ENCODE peak calls at places on chromosomes 7 and 10, in six cellular contexts. A, S, T, M, I and B are unnamed samples.

GRCh38 chr7:102992509-102992819 is 79.7 kb downstream of the LRRC17 start:
- DNase-seq in I (no peak), M (no peak), S (no peak), T (no peak), A (no peak), B (no peak)

GRCh38 chr10:116053910-116054309 is 219.1 kb downstream of the GFRA1 start:
- DNase-seq in T (no peak), I (no peak), M (no peak), A (no peak), S (no peak), B (no peak)

GRCh38 chr7:157462840-157463239 is 126.0 kb downstream of the DNAJB6 start:
- DNase-seq in S (no peak), M (no peak), A (no peak), I (no peak), T (no peak), B (no peak)

GRCh38 chr10:3548096-3548495 is 236.9 kb downstream of the KLF6 start:
- DNase-seq in A (no peak), S (peak; percentile 31), M (no peak), I (no peak), T (no peak), B (no peak)

GRCh38 chr10:114486938-114487814 is 82.9 kb upstream of the AFAP1L2 start:
- DNase-seq in M (no peak), T (peak; percentile 34), A (no peak), S (peak; percentile 84), I (no peak), B (no peak)

GRCh38 chr7:151080091-151080521 is 503 bp downstream of the FASTK start:
- DNase-seq in M (no peak), S (no peak), A (no peak), T (peak; percentile 38), I (peak; percentile 47), B (no peak)

GRCh38 chr10:128927821-128928220 is 539.2 kb upstream of the MGMT start:
- DNase-seq in A (no peak), I (no peak), S (no peak), M (no peak), T (no peak), B (no peak)

GRCh38 chr7:26376208-26376917 is 84.7 kb downstream of the SNX10 start:
- DNase-seq in M (peak; percentile 95), S (no peak), T (peak; percentile 52), A (peak; percentile 86), I (no peak), B (peak; percentile 86)

GRCh38 chr7:151810434-151811232 is 66.3 kb downstream of the PRKAG2 start:
- DNase-seq in T (peak; percentile 75), M (no peak), I (no peak), A (no peak), S (no peak), B (no peak)

GRCh38 chr10:1962025-1962424 is 224.7 kb upstream of the ADARB2 start:
- DNase-seq in T (no peak), A (no peak), S (no peak), M (no peak), I (no peak), B (no peak)

GRCh38 chr10:50398383-50398782 is 147.1 kb upstream of the ASAH2 start:
- DNase-seq in S (peak; percentile 39), T (peak; percentile 39), I (no peak), A (no peak), M (no peak), B (no peak)

GRCh38 chr10:111475720-111476119 is 398.9 kb downstream of the ADRA2A start:
- DNase-seq in I (peak; percentile 18), T (peak; percentile 71), M (no peak), S (no peak), A (no peak), B (no peak)

GRCh38 chr10:13719411-13719810 is 132.6 kb downstream of the PRPF18 start:
- DNase-seq in S (no peak), M (no peak), A (no peak), T (no peak), I (no peak), B (no peak)
- H2AFZ ChIP-seq in S (no peak overlapping the region), M (no peak overlapping the region), A (no peak overlapping the region), T (no peak overlapping the region), I (no peak overlapping the region), B (no peak overlapping the region)

GRCh38 chr7:42964849-42965805 is 33.0 kb downstream of the MRPL32 start:
- DNase-seq in S (no peak), I (peak; percentile 65), M (no peak), A (no peak), T (no peak), B (no peak)
- H2BK5ac ChIP-seq in S (no peak overlapping the region), I (no peak overlapping the region), M (no peak overlapping the region), A (no peak overlapping the region), T (no peak overlapping the region), B (no peak overlapping the region)

GRCh38 chr7:92925876-92926696 is 89.7 kb upstream of the CDK6 start:
- DNase-seq in S (peak; percentile 56), A (peak; percentile 78), I (peak; percentile 41), M (peak; percentile 65), T (no peak), B (peak; percentile 41)
- H2AFZ ChIP-seq in S (peak overlapping the region; percentile 68), A (no peak overlapping the region), I (peak overlapping the region; percentile 69), M (peak overlapping the region; percentile 96), T (no peak overlapping the region), B (peak overlapping the region; percentile 88)

DNA sequence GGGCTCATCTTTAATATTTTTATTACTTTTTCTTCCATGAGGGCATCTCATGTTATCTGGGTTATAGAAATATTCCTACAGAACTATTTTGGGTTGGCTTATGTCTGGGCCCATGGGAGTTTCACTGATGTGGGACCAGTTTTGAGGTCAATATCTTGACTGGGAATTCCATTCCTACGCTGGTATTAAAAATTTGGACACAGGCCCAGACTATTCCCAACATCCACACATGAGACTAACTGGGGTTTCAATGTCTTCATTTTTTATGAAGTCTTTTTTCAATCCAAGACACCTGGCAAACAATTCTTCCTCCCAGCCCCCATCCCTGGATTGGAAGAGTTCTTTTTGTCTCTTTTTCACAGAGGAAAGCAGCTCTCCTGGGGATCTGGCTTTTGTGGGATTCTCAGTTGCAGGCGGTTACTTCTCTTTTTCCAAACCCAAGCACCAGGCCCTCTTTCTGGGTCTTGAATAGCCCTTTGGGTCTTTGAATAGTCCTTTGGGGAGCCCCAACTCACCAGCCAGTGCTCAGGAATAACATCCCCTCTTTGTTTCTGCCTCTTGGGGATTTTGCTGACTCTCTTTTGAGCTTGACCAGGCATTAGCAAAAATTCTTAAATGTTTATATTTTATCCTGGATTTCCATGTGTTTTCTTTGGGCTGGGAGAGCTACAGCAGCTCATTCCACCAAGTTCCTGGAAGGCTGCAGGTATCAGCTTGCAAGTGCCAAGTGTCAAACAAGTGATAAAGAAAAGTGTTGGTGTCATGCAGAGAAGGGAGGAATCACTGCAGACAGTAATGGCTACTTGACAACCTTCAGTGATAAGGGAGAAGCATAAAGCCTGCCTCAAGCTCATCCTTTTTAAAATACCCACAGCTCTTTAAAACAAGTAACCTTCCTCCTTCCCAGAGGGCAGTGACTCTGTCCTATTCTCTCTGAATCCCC is 234.3 kb downstream of the ADAM12 start:
- DNase-seq in T (no peak), A (no peak), S (peak; percentile 23), I (no peak), M (no peak), B (no peak)
- H2BK5ac ChIP-seq in T (no peak overlapping the region), A (no peak overlapping the region), S (no peak overlapping the region), I (no peak overlapping the region), M (peak overlapping the region; percentile 20), B (no peak overlapping the region)

GRCh38 chr7:129557686-129558481 is 53.6 kb upstream of the NRF1 start:
- DNase-seq in A (peak; percentile 77), M (no peak), T (no peak), I (no peak), S (no peak), B (no peak)

GRCh38 chr7:129556607-129557120 is 54.3 kb downstream of the SMKR1 start:
- DNase-seq in A (no peak), S (no peak), T (no peak), M (no peak), I (peak; percentile 4), B (no peak)

GRCh38 chr7:129559564-129559963 is 52.0 kb upstream of the NRF1 start:
- DNase-seq in T (no peak), M (no peak), I (no peak), A (no peak), S (no peak), B (no peak)

GRCh38 chr7:129560831-129561230 is 50.7 kb upstream of the NRF1 start:
- DNase-seq in M (no peak), I (no peak), A (no peak), T (no peak), S (peak; percentile 36), B (no peak)

GRCh38 chr7:129561677-129562424 is 49.7 kb upstream of the NRF1 start:
- DNase-seq in T (no peak), A (peak; percentile 50), S (no peak), M (no peak), I (no peak), B (no peak)
- H2AFZ ChIP-seq in T (no peak overlapping the region), A (no peak overlapping the region), S (no peak overlapping the region), M (peak overlapping the region; percentile 66), I (no peak overlapping the region), B (peak overlapping the region; percentile 54)

GRCh38 chr10:33310853-33311252 is 23.6 kb downstream of the NRP1 start:
- DNase-seq in I (no peak), T (no peak), A (no peak), S (no peak), M (no peak), B (no peak)

GRCh38 chr10:33311640-33312039 is 22.8 kb downstream of the NRP1 start:
- DNase-seq in I (no peak), A (no peak), S (no peak), M (no peak), T (no peak), B (no peak)

GRCh38 chr10:33314788-33315561 is 19.5 kb downstream of the NRP1 start:
- DNase-seq in S (peak; percentile 80), T (no peak), A (no peak), M (no peak), I (peak; percentile 50), B (no peak)

GRCh38 chr10:33320288-33320687 is 14.2 kb downstream of the NRP1 start:
- DNase-seq in S (no peak), T (no peak), M (no peak), I (no peak), A (no peak), B (no peak)

DNA sequence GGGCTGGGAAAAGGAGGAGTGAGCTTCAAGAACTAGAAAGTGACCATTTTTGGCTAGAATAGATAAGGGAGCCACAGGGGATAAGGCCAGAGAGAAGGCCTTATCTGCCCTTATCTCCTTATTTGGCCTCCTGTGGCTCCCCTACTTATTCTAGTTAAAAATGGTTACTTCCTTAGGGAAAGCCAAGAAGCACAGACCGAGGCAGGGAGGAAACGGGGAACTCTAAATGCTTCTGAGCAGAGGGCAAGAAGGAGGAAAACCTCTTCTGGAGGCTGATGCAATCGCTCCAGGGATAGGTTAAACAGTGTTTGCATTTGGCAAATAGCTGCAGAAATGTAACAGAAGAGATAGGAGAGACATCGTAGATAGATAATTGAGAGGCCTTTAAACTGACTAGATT is 18.6 kb downstream of the NRP1 start:
- DNase-seq in A (no peak), T (no peak), M (no peak), I (no peak), S (no peak), B (no peak)
- H2BK5ac ChIP-seq in A (no peak overlapping the region), T (no peak overlapping the region), M (no peak overlapping the region), I (no peak overlapping the region), S (peak overlapping the region; percentile 84), B (no peak overlapping the region)